ENCODE peak calls at places on chromosomes 1 and 21, in four cellular contexts. D is DMS153, R is astrocyte, W is tibial artery. E is an unnamed sample.

GRCh38 chr1:26602378-26602959 is 72.9 kb downstream of the RPS6KA1 start:
- DNase-seq in W (no peak), D (peak), R (peak), E (no peak)

GRCh38 chr1:181314959-181315358 is 168.4 kb upstream of the CACNA1E start:
- DNase-seq in W (no peak), D (no peak), R (no peak), E (no peak)

GRCh38 chr1:22708777-22709176 is 1.9 kb upstream of the EPHB2 start:
- DNase-seq in R (no peak), W (no peak), D (no peak), E (no peak)

GRCh38 chr1:173429517-173430477 is 47.3 kb upstream of the PRDX6 start:
- DNase-seq in D (peak), R (peak), W (peak), E (peak)

GRCh38 chr1:157155658-157156057 is 17.5 kb upstream of the ETV3 start:
- DNase-seq in W (no peak), D (peak), R (no peak), E (no peak)

GRCh38 chr1:198423701-198424100 is 116.8 kb downstream of the ATP6V1G3 start:
- DNase-seq in R (no peak), W (no peak), D (no peak), E (no peak)

GRCh38 chr1:17200756-17201155 is 4.2 kb upstream of the PADI1 start:
- DNase-seq in D (no peak), W (no peak), R (no peak), E (no peak)

GRCh38 chr1:46643368-46643775 is 24.8 kb downstream of the ATPAF1 start:
- DNase-seq in D (peak), R (peak), W (no peak), E (no peak)

GRCh38 chr1:45458894-45459293 is 32.1 kb downstream of the TESK2 start:
- DNase-seq in R (no peak), W (no peak), D (no peak), E (no peak)

GRCh38 chr1:15959847-15960446 is 16.0 kb downstream of the ZBTB17 start:
- DNase-seq in R (no peak), D (no peak), W (no peak), E (no peak)

GRCh38 chr1:57329932-57330331 is 93.9 kb downstream of the DAB1 start:
- DNase-seq in W (no peak), R (no peak), D (no peak), E (no peak)

GRCh38 chr21:40143822-40144525 is 276.7 kb downstream of the PCP4 start:
- DNase-seq in D (peak), W (no peak), R (peak), E (peak)

GRCh38 chr1:62682531-62682930 is 5.7 kb downstream of the DOCK7 start:
- DNase-seq in D (no peak), R (peak), W (no peak), E (no peak)

GRCh38 chr1:29824478-29825273 is 588.4 kb downstream of the PTPRU start:
- DNase-seq in D (peak), W (peak), R (no peak), E (no peak)

E was measured in stimulated activated CD8-positive, alpha-beta memory T cell treated with anti-CD3 and anti-CD28 coated beads, Interleukin-2, amount 100 ng/mL, for 48 hours.